ENCODE peak calls at places on chromosomes 12 and 14, in seven cellular contexts. One of them, this sample, is unnamed.

GRCh38 chr12:64160718-64161060 is 61.4 kb downstream of the KICS2 start:
- DNase-seq in HepG2: no peak
- DNase-seq in pancreas: no peak
- DNase-seq in A673: peak; percentile 15
- DNase-seq in OCI-LY7: no peak
- DNase-seq in right lobe of liver: no peak
- DNase-seq in tibial artery: no peak
- DNase-seq in this sample: no peak

GRCh38 chr12:51103977-51104376 is 20.6 kb upstream of the CSRNP2 start:
- DNase-seq in HepG2: no peak
- DNase-seq in pancreas: no peak
- DNase-seq in A673: no peak
- DNase-seq in OCI-LY7: no peak
- DNase-seq in right lobe of liver: no peak
- DNase-seq in tibial artery: no peak
- DNase-seq in this sample: no peak

GRCh38 chr12:15556411-15556810 is 232.8 kb downstream of the EPS8 start:
- DNase-seq in HepG2: no peak
- DNase-seq in pancreas: no peak
- DNase-seq in A673: no peak
- DNase-seq in OCI-LY7: no peak
- DNase-seq in right lobe of liver: no peak
- DNase-seq in tibial artery: no peak
- DNase-seq in this sample: no peak

GRCh38 chr12:66979270-66979669 is 289.9 kb upstream of the CAND1 start:
- DNase-seq in HepG2: no peak
- DNase-seq in pancreas: no peak
- DNase-seq in A673: no peak
- DNase-seq in OCI-LY7: no peak
- DNase-seq in right lobe of liver: no peak
- DNase-seq in tibial artery: no peak
- DNase-seq in this sample: no peak

GRCh38 chr12:39764944-39765560 is 145.4 kb upstream of the ABCD2 start:
- DNase-seq in HepG2: peak; percentile 12
- DNase-seq in pancreas: no peak
- DNase-seq in A673: peak; percentile 56
- DNase-seq in OCI-LY7: peak; percentile 41
- DNase-seq in right lobe of liver: no peak
- DNase-seq in tibial artery: no peak
- DNase-seq in this sample: no peak

GRCh38 chr14:59239030-59239429 is 50.6 kb downstream of the DAAM1 start:
- DNase-seq in HepG2: no peak
- DNase-seq in pancreas: no peak
- DNase-seq in A673: no peak
- DNase-seq in OCI-LY7: no peak
- DNase-seq in right lobe of liver: no peak
- DNase-seq in tibial artery: no peak
- DNase-seq in this sample: no peak

GRCh38 chr12:131209082-131210070 is 255.7 kb downstream of the ADGRD1 start:
- DNase-seq in HepG2: no peak
- DNase-seq in pancreas: no peak
- DNase-seq in A673: no peak
- DNase-seq in OCI-LY7: no peak
- DNase-seq in right lobe of liver: no peak
- DNase-seq in tibial artery: no peak
- DNase-seq in this sample: peak; percentile 40

GRCh38 chr14:27384124-27384523 is 786.3 kb upstream of the NOVA1 start:
- DNase-seq in HepG2: no peak
- DNase-seq in pancreas: no peak
- DNase-seq in A673: no peak
- DNase-seq in OCI-LY7: no peak
- DNase-seq in right lobe of liver: no peak
- DNase-seq in tibial artery: no peak
- DNase-seq in this sample: no peak

GRCh38 chr14:68814376-68815287 is 21.8 kb upstream of the ZFP36L1 start:
- DNase-seq in HepG2: peak; percentile 74
- DNase-seq in pancreas: no peak
- DNase-seq in A673: peak; percentile 70
- DNase-seq in OCI-LY7: peak; percentile 90
- DNase-seq in right lobe of liver: peak; percentile 58
- DNase-seq in tibial artery: peak; percentile 50
- DNase-seq in this sample: no peak

GRCh38 chr14:85531141-85531593 is 1.2 kb downstream of the FLRT2 start:
- DNase-seq in HepG2: no peak
- DNase-seq in pancreas: peak; percentile 75
- DNase-seq in A673: peak; percentile 80
- DNase-seq in OCI-LY7: no peak
- DNase-seq in right lobe of liver: peak; percentile 30
- DNase-seq in tibial artery: no peak
- DNase-seq in this sample: peak; percentile 67

GRCh38 chr12:69685810-69686209 is 13.3 kb downstream of the BEST3 start:
- DNase-seq in HepG2: no peak
- DNase-seq in pancreas: no peak
- DNase-seq in A673: no peak
- DNase-seq in OCI-LY7: no peak
- DNase-seq in right lobe of liver: no peak
- DNase-seq in tibial artery: no peak
- DNase-seq in this sample: no peak

GRCh38 chr14:91284146-91284790 is 39.8 kb upstream of the GPR68 start:
- DNase-seq in HepG2: no peak
- DNase-seq in pancreas: no peak
- DNase-seq in A673: peak; percentile 54
- DNase-seq in OCI-LY7: no peak
- DNase-seq in right lobe of liver: no peak
- DNase-seq in tibial artery: no peak
- DNase-seq in this sample: no peak

GRCh38 chr14:46322076-46322475 is 329.5 kb downstream of the RPL10L start:
- DNase-seq in HepG2: no peak
- DNase-seq in pancreas: no peak
- DNase-seq in A673: no peak
- DNase-seq in OCI-LY7: no peak
- DNase-seq in right lobe of liver: no peak
- DNase-seq in tibial artery: no peak
- DNase-seq in this sample: no peak

GRCh38 chr12:90234455-90234854 is 525.8 kb upstream of the ATP2B1 start:
- DNase-seq in HepG2: no peak
- DNase-seq in pancreas: no peak
- DNase-seq in A673: peak; percentile 78
- DNase-seq in OCI-LY7: no peak
- DNase-seq in right lobe of liver: no peak
- DNase-seq in tibial artery: no peak
- DNase-seq in this sample: no peak

GRCh38 chr12:4962539-4963486 is 53.1 kb downstream of the KCNA1 start:
- DNase-seq in HepG2: no peak
- DNase-seq in pancreas: no peak
- DNase-seq in A673: peak; percentile 10
- DNase-seq in OCI-LY7: no peak
- DNase-seq in right lobe of liver: no peak
- DNase-seq in tibial artery: no peak
- DNase-seq in this sample: no peak

GRCh38 chr12:89244536-89244935 is 107.8 kb downstream of the DUSP6 start:
- DNase-seq in HepG2: no peak
- DNase-seq in pancreas: no peak
- DNase-seq in A673: peak; percentile 86
- DNase-seq in OCI-LY7: peak; percentile 45
- DNase-seq in right lobe of liver: no peak
- DNase-seq in tibial artery: no peak
- DNase-seq in this sample: no peak

GRCh38 chr12:62434504-62435336 is 31.9 kb upstream of the MON2 start:
- DNase-seq in HepG2: no peak
- DNase-seq in pancreas: peak; percentile 54
- DNase-seq in A673: no peak
- DNase-seq in OCI-LY7: no peak
- DNase-seq in right lobe of liver: peak; percentile 19
- DNase-seq in tibial artery: peak; percentile 20
- DNase-seq in this sample: no peak

GRCh38 chr14:37592288-37593274 is 2.5 kb downstream of the FOXA1 start:
- DNase-seq in HepG2: no peak
- DNase-seq in pancreas: no peak
- DNase-seq in A673: no peak
- DNase-seq in OCI-LY7: no peak
- DNase-seq in right lobe of liver: peak; percentile 45
- DNase-seq in tibial artery: no peak
- DNase-seq in this sample: peak; percentile 73

GRCh38 chr12:1593232-1594044 is 943 bp downstream of the FBXL14 start:
- DNase-seq in HepG2: no peak
- DNase-seq in pancreas: peak; percentile 82
- DNase-seq in A673: peak; percentile 57
- DNase-seq in OCI-LY7: peak; percentile 83
- DNase-seq in right lobe of liver: peak; percentile 66
- DNase-seq in tibial artery: no peak
- DNase-seq in this sample: peak; percentile 82

DNA sequence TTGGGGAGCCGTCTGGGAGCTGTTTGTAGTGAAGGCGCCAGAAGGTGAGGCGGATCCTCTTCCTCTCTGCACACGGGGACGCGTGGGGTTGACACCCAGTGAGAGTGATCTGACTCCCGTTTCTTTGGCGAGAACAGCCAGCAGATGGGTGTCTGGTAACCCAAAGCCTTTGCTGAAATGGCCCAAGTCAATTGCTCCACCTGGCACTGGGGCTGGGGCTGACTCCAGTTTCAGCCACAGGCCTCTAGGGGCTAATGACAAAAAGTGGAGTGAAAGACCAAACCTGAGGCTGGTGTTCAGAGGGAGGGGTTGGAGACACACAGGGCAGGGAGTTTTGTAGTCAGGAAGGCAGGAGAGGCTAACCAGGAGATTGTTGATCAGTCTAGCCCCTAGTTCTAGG is 87.0 kb downstream of the FRMD6 start:
- DNase-seq in HepG2: peak; percentile 4
- DNase-seq in pancreas: no peak
- DNase-seq in A673: no peak
- DNase-seq in OCI-LY7: no peak
- DNase-seq in right lobe of liver: no peak
- DNase-seq in tibial artery: no peak
- DNase-seq in this sample: no peak
- TF ChIP-seq CTCF in HepG2: no peak
- TF ChIP-seq CTCF in pancreas: no peak
- TF ChIP-seq CTCF in A673: no peak
- TF ChIP-seq CTCF in OCI-LY7: no peak
- TF ChIP-seq CTCF in right lobe of liver: no peak
- TF ChIP-seq CTCF in tibial artery: no peak
- TF ChIP-seq CTCF in this sample: no peak

GRCh38 chr14:71695603-71696350 is 236.5 kb upstream of the RGS6 start:
- DNase-seq in HepG2: no peak
- DNase-seq in pancreas: no peak
- DNase-seq in A673: no peak
- DNase-seq in OCI-LY7: no peak
- DNase-seq in right lobe of liver: no peak
- DNase-seq in tibial artery: no peak
- DNase-seq in this sample: no peak
- H3K27ac ChIP-seq in HepG2: no peak overlapping the region
- H3K27ac ChIP-seq in pancreas: no peak overlapping the region
- H3K27ac ChIP-seq in A673: no peak overlapping the region
- H3K27ac ChIP-seq in OCI-LY7: no peak overlapping the region
- H3K27ac ChIP-seq in right lobe of liver: no peak overlapping the region
- H3K27ac ChIP-seq in tibial artery: peak overlapping the region; percentile 4
- H3K27ac ChIP-seq in this sample: peak overlapping the region; percentile 4

DNA sequence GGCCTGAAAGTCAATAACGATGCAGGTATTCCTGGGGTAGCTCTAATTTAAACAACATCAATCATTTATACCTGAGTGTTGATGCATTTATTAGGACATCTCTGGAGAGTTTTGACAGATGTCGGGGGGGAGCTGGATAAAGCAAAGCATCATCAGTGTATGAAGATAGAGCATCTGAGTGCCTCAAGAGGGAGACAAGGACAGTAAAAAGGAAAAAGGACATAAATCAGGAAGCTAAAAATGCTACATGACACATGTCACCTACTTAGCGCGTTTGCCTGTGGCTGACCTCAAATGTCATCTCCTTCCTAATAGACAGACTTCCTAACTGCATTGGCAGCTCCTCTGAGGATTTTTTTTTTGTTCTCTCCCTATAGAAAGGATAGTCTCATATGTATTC is 259.5 kb upstream of the PKP2 start:
- DNase-seq in HepG2: no peak
- DNase-seq in pancreas: no peak
- DNase-seq in A673: no peak
- DNase-seq in OCI-LY7: no peak
- DNase-seq in right lobe of liver: no peak
- DNase-seq in tibial artery: no peak
- DNase-seq in this sample: no peak
- H3K4me3 ChIP-seq in HepG2: no peak overlapping the region
- H3K4me3 ChIP-seq in pancreas: no peak overlapping the region
- H3K4me3 ChIP-seq in A673: no peak overlapping the region
- H3K4me3 ChIP-seq in OCI-LY7: no peak overlapping the region
- H3K4me3 ChIP-seq in right lobe of liver: no peak overlapping the region
- H3K4me3 ChIP-seq in tibial artery: no peak overlapping the region
- H3K4me3 ChIP-seq in this sample: no peak overlapping the region

GRCh38 chr12:3123729-3124128 is 46.5 kb downstream of the TSPAN9 start:
- DNase-seq in HepG2: no peak
- DNase-seq in pancreas: no peak
- DNase-seq in A673: no peak
- DNase-seq in OCI-LY7: no peak
- DNase-seq in right lobe of liver: no peak
- DNase-seq in tibial artery: no peak
- DNase-seq in this sample: no peak

GRCh38 chr12:3125674-3126073 is 48.5 kb downstream of the TSPAN9 start:
- DNase-seq in HepG2: no peak
- DNase-seq in pancreas: no peak
- DNase-seq in A673: no peak
- DNase-seq in OCI-LY7: no peak
- DNase-seq in right lobe of liver: no peak
- DNase-seq in tibial artery: no peak
- DNase-seq in this sample: no peak

GRCh38 chr12:3120701-3121100 is 43.5 kb downstream of the TSPAN9 start:
- DNase-seq in HepG2: no peak
- DNase-seq in pancreas: no peak
- DNase-seq in A673: no peak
- DNase-seq in OCI-LY7: no peak
- DNase-seq in right lobe of liver: no peak
- DNase-seq in tibial artery: no peak
- DNase-seq in this sample: no peak

GRCh38 chr12:3124917-3125316 is 47.7 kb downstream of the TSPAN9 start:
- DNase-seq in HepG2: no peak
- DNase-seq in pancreas: no peak
- DNase-seq in A673: no peak
- DNase-seq in OCI-LY7: no peak
- DNase-seq in right lobe of liver: no peak
- DNase-seq in tibial artery: no peak
- DNase-seq in this sample: no peak

DNA sequence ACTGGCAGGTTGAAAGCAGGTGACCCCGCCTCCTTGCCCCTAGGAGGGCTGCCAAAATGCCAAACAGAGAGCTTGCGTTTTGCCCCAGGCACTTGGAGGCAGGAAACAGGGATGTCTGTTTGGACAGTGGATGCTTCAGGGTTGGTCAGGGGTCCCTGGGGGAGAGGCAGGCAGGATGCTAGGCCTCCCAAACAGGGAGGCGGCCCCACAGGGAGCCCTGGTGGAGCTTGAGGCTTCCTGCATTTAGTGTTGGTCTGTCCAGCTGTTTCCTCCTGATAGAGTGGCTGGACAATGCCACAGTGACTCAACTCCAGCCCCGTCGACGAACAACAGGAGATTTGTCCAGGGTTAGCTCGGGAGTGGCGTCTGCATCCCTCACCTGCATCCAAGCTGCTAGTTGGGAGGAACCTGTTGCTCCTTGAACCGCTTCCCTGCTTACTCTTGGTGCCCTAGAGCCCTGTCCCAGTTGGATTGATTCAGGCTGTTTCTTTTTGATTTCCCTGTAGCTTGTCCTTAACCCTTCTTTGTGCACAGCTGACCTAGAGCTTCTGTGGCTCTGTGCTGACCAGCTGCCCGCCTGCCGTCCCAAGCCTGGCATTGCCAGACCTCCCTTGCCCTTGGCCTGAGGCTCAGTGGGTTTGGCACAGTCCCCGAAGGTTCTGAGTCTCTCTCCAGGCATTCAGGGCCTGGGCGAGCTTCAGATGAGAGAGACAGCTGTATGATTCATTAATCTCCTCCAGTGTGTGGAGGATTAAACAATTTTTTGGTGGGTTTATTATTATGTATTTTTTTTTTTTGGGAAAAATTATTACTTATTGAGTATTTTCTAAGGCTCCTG is 45.9 kb downstream of the TSPAN9 start:
- DNase-seq in HepG2: no peak
- DNase-seq in pancreas: no peak
- DNase-seq in A673: no peak
- DNase-seq in OCI-LY7: no peak
- DNase-seq in right lobe of liver: no peak
- DNase-seq in tibial artery: peak; percentile 57
- DNase-seq in this sample: no peak
- TF ChIP-seq CTCF in HepG2: no peak
- TF ChIP-seq CTCF in pancreas: no peak
- TF ChIP-seq CTCF in A673: no peak
- TF ChIP-seq CTCF in OCI-LY7: no peak
- TF ChIP-seq CTCF in right lobe of liver: no peak
- TF ChIP-seq CTCF in tibial artery: peak; percentile 5
- TF ChIP-seq CTCF in this sample: peak; percentile 28

This sample was measured in upper lobe of right lung.